ENCODE peak calls at places on chromosomes 12 and 14, in five cellular contexts. One of them, this sample, is unnamed. For H4K20me1, the result is how much of the 10 kb centered on the place peaks cover.

GRCh38 chr12:1162083-1162760 is 171.2 kb downstream of the ERC1 start:
- DNase-seq in neural progenitor cell: peak
- DNase-seq in OCI-LY7: no peak
- DNase-seq in HCT116: no peak
- DNase-seq in fibroblast of lung: no peak
- DNase-seq in this sample: no peak

GRCh38 chr12:106205208-106206069 is 42.4 kb downstream of the CKAP4 start:
- DNase-seq in neural progenitor cell: peak
- DNase-seq in OCI-LY7: no peak
- DNase-seq in HCT116: peak
- DNase-seq in fibroblast of lung: no peak
- DNase-seq in this sample: peak

GRCh38 chr12:130752692-130753230 is 36.7 kb upstream of the RIMBP2 start:
- DNase-seq in neural progenitor cell: peak
- DNase-seq in OCI-LY7: no peak
- DNase-seq in HCT116: no peak
- DNase-seq in fibroblast of lung: no peak
- DNase-seq in this sample: no peak

GRCh38 chr12:69490920-69491643 is 20.9 kb downstream of the FRS2 start:
- DNase-seq in neural progenitor cell: no peak
- DNase-seq in OCI-LY7: no peak
- DNase-seq in HCT116: no peak
- DNase-seq in fibroblast of lung: no peak
- DNase-seq in this sample: no peak

GRCh38 chr14:84225243-84225642 is 1304.7 kb upstream of the FLRT2 start:
- DNase-seq in neural progenitor cell: no peak
- DNase-seq in OCI-LY7: no peak
- DNase-seq in HCT116: no peak
- DNase-seq in fibroblast of lung: no peak
- DNase-seq in this sample: no peak

GRCh38 chr12:2179058-2179457 is 126.3 kb downstream of the CACNA1C start:
- DNase-seq in neural progenitor cell: no peak
- DNase-seq in OCI-LY7: no peak
- DNase-seq in HCT116: no peak
- DNase-seq in fibroblast of lung: no peak
- DNase-seq in this sample: no peak

GRCh38 chr14:30958555-30959407 is 66.7 kb upstream of the AP4S1 start:
- DNase-seq in neural progenitor cell: no peak
- DNase-seq in OCI-LY7: no peak
- DNase-seq in HCT116: no peak
- DNase-seq in fibroblast of lung: no peak
- DNase-seq in this sample: no peak

GRCh38 chr12:114682920-114683708 is 861 bp downstream of the TBX3 start:
- DNase-seq in neural progenitor cell: peak
- DNase-seq in OCI-LY7: no peak
- DNase-seq in HCT116: no peak
- DNase-seq in fibroblast of lung: no peak
- DNase-seq in this sample: peak

GRCh38 chr14:88248606-88249005 is 74.5 kb downstream of the KCNK10 start:
- DNase-seq in neural progenitor cell: no peak
- DNase-seq in OCI-LY7: no peak
- DNase-seq in HCT116: no peak
- DNase-seq in fibroblast of lung: peak
- DNase-seq in this sample: no peak

GRCh38 chr12:107145397-107145796 is 52.0 kb upstream of the CRY1 start:
- DNase-seq in neural progenitor cell: no peak
- DNase-seq in OCI-LY7: no peak
- DNase-seq in HCT116: no peak
- DNase-seq in fibroblast of lung: peak
- DNase-seq in this sample: peak

GRCh38 chr12:67630373-67631088 is 18.0 kb upstream of the DYRK2 start:
- DNase-seq in neural progenitor cell: peak
- DNase-seq in OCI-LY7: peak
- DNase-seq in HCT116: no peak
- DNase-seq in fibroblast of lung: peak
- DNase-seq in this sample: no peak

GRCh38 chr12:20601668-20602280 is 93.4 kb upstream of the SLCO1C1 start:
- DNase-seq in neural progenitor cell: peak
- DNase-seq in OCI-LY7: peak
- DNase-seq in HCT116: peak
- DNase-seq in fibroblast of lung: peak
- DNase-seq in this sample: no peak

GRCh38 chr12:87094356-87094755 is 838.2 kb upstream of the MGAT4C start:
- DNase-seq in neural progenitor cell: no peak
- DNase-seq in OCI-LY7: no peak
- DNase-seq in HCT116: no peak
- DNase-seq in fibroblast of lung: peak
- DNase-seq in this sample: no peak

GRCh38 chr12:121711925-121712461 is 559 bp upstream of the TMEM120B start:
- DNase-seq in neural progenitor cell: peak
- DNase-seq in OCI-LY7: peak
- DNase-seq in HCT116: no peak
- DNase-seq in fibroblast of lung: peak
- DNase-seq in this sample: no peak

GRCh38 chr14:26935733-26936132 is 337.9 kb upstream of the NOVA1 start:
- DNase-seq in neural progenitor cell: no peak
- DNase-seq in OCI-LY7: no peak
- DNase-seq in HCT116: no peak
- DNase-seq in fibroblast of lung: no peak
- DNase-seq in this sample: no peak

GRCh38 chr14:72907886-72908285 is 14.0 kb upstream of the DPF3 start:
- DNase-seq in neural progenitor cell: no peak
- DNase-seq in OCI-LY7: no peak
- DNase-seq in HCT116: no peak
- DNase-seq in fibroblast of lung: peak
- DNase-seq in this sample: peak

GRCh38 chr12:26691234-26691970 is 141.6 kb downstream of the ITPR2 start:
- DNase-seq in neural progenitor cell: peak
- DNase-seq in OCI-LY7: no peak
- DNase-seq in HCT116: peak
- DNase-seq in fibroblast of lung: peak
- DNase-seq in this sample: peak

GRCh38 chr12:92065018-92065499 is 80.6 kb downstream of the BTG1 start:
- DNase-seq in neural progenitor cell: no peak
- DNase-seq in OCI-LY7: peak
- DNase-seq in HCT116: no peak
- DNase-seq in fibroblast of lung: peak
- DNase-seq in this sample: no peak

GRCh38 chr14:83638725-83639124 is 1891.2 kb upstream of the FLRT2 start:
- DNase-seq in neural progenitor cell: no peak
- DNase-seq in OCI-LY7: no peak
- DNase-seq in HCT116: no peak
- DNase-seq in fibroblast of lung: no peak
- DNase-seq in this sample: no peak

GRCh38 chr14:72577521-72577920 is 316.4 kb downstream of the DPF3 start:
- DNase-seq in neural progenitor cell: no peak
- DNase-seq in OCI-LY7: no peak
- DNase-seq in HCT116: no peak
- DNase-seq in fibroblast of lung: no peak
- DNase-seq in this sample: no peak

GRCh38 chr12:26831959-26832816 is 806 bp downstream of the ITPR2 start:
- DNase-seq in neural progenitor cell: peak
- DNase-seq in OCI-LY7: peak
- DNase-seq in HCT116: peak
- DNase-seq in fibroblast of lung: peak
- DNase-seq in this sample: peak

GRCh38 chr12:66403746-66404145 is 101.5 kb downstream of the HELB start:
- DNase-seq in neural progenitor cell: no peak
- DNase-seq in OCI-LY7: peak
- DNase-seq in HCT116: no peak
- DNase-seq in fibroblast of lung: no peak
- DNase-seq in this sample: peak

GRCh38 chr14:104075530-104076151 is 9.9 kb upstream of the ASPG start:
- DNase-seq in neural progenitor cell: no peak
- DNase-seq in OCI-LY7: peak
- DNase-seq in HCT116: no peak
- DNase-seq in fibroblast of lung: no peak
- DNase-seq in this sample: no peak

GRCh38 chr12:51907864-51908425 is 641 bp downstream of the ACVRL1 start:
- DNase-seq in neural progenitor cell: no peak
- DNase-seq in OCI-LY7: no peak
- DNase-seq in HCT116: no peak
- DNase-seq in fibroblast of lung: no peak
- DNase-seq in this sample: no peak

GRCh38 chr14:102554835-102555819 is 37.3 kb upstream of the RCOR1 start:
- DNase-seq in neural progenitor cell: peak
- DNase-seq in OCI-LY7: no peak
- DNase-seq in HCT116: no peak
- DNase-seq in fibroblast of lung: peak
- DNase-seq in this sample: no peak

GRCh38 chr12:32559434-32559833 is 119.7 kb upstream of the DNM1L start:
- DNase-seq in neural progenitor cell: no peak
- DNase-seq in OCI-LY7: no peak
- DNase-seq in HCT116: no peak
- DNase-seq in fibroblast of lung: no peak
- DNase-seq in this sample: no peak

GRCh38 chr14:102181187-102181586 is 41.5 kb downstream of the WDR20 start:
- DNase-seq in neural progenitor cell: no peak
- DNase-seq in OCI-LY7: no peak
- DNase-seq in HCT116: no peak
- DNase-seq in fibroblast of lung: no peak
- DNase-seq in this sample: no peak

GRCh38 chr14:68512088-68512487 is 280.8 kb downstream of the ZFP36L1 start:
- DNase-seq in neural progenitor cell: no peak
- DNase-seq in OCI-LY7: no peak
- DNase-seq in HCT116: no peak
- DNase-seq in fibroblast of lung: peak
- DNase-seq in this sample: no peak

GRCh38 chr14:53441789-53442188 is 288.7 kb upstream of the DDHD1 start:
- DNase-seq in neural progenitor cell: no peak
- DNase-seq in OCI-LY7: no peak
- DNase-seq in HCT116: no peak
- DNase-seq in fibroblast of lung: no peak
- DNase-seq in this sample: no peak

GRCh38 chr14:101843665-101844064 is 82.2 kb downstream of the PPP2R5C start:
- DNase-seq in neural progenitor cell: no peak
- DNase-seq in OCI-LY7: peak
- DNase-seq in HCT116: no peak
- DNase-seq in fibroblast of lung: no peak
- DNase-seq in this sample: no peak

GRCh38 chr12:16437926-16438325 is 90.5 kb downstream of the MGST1 start:
- DNase-seq in neural progenitor cell: no peak
- DNase-seq in OCI-LY7: no peak
- DNase-seq in HCT116: no peak
- DNase-seq in fibroblast of lung: no peak
- DNase-seq in this sample: no peak

GRCh38 chr12:18706798-18707197 is 31.0 kb downstream of the PLCZ1 start:
- DNase-seq in neural progenitor cell: no peak
- DNase-seq in OCI-LY7: no peak
- DNase-seq in HCT116: no peak
- DNase-seq in fibroblast of lung: peak
- DNase-seq in this sample: no peak

GRCh38 chr14:39232554-39233415 is 930 bp upstream of the MIA2 start:
- DNase-seq in neural progenitor cell: no peak
- DNase-seq in OCI-LY7: no peak
- DNase-seq in HCT116: no peak
- DNase-seq in fibroblast of lung: peak
- DNase-seq in this sample: peak

GRCh38 chr12:64147011-64147671 is 75.0 kb downstream of the KICS2 start:
- DNase-seq in neural progenitor cell: no peak
- DNase-seq in OCI-LY7: no peak
- DNase-seq in HCT116: no peak
- DNase-seq in fibroblast of lung: no peak
- DNase-seq in this sample: no peak

GRCh38 chr14:40099316-40099715 is 667.1 kb upstream of the FBXO33 start:
- DNase-seq in neural progenitor cell: no peak
- DNase-seq in OCI-LY7: no peak
- DNase-seq in HCT116: no peak
- DNase-seq in fibroblast of lung: no peak
- DNase-seq in this sample: no peak

GRCh38 chr12:70227911-70228310 is 15.3 kb upstream of the CNOT2 start:
- DNase-seq in neural progenitor cell: no peak
- DNase-seq in OCI-LY7: no peak
- DNase-seq in HCT116: no peak
- DNase-seq in fibroblast of lung: no peak
- DNase-seq in this sample: no peak

GRCh38 chr14:103803661-103804060 is 43.7 kb downstream of the PPP1R13B start:
- DNase-seq in neural progenitor cell: no peak
- DNase-seq in OCI-LY7: no peak
- DNase-seq in HCT116: no peak
- DNase-seq in fibroblast of lung: peak
- DNase-seq in this sample: peak

GRCh38 chr12:96036765-96037455 is 1.5 kb upstream of the LTA4H start:
- DNase-seq in neural progenitor cell: no peak
- DNase-seq in OCI-LY7: no peak
- DNase-seq in HCT116: no peak
- DNase-seq in fibroblast of lung: peak
- DNase-seq in this sample: peak
- H4K20me1 ChIP-seq in neural progenitor cell: under half
- H4K20me1 ChIP-seq in OCI-LY7: under half
- H4K20me1 ChIP-seq in HCT116: under half
- H4K20me1 ChIP-seq in fibroblast of lung: under half
- H4K20me1 ChIP-seq in this sample: under half

GRCh38 chr14:95499354-95499750 is 17.1 kb downstream of the SYNE3 start:
- DNase-seq in neural progenitor cell: no peak
- DNase-seq in OCI-LY7: no peak
- DNase-seq in HCT116: no peak
- DNase-seq in fibroblast of lung: no peak
- DNase-seq in this sample: no peak
- H4K20me1 ChIP-seq in neural progenitor cell: under half
- H4K20me1 ChIP-seq in OCI-LY7: under half
- H4K20me1 ChIP-seq in HCT116: under half
- H4K20me1 ChIP-seq in fibroblast of lung: under half
- H4K20me1 ChIP-seq in this sample: under half

GRCh38 chr12:53966385-53967133 is 6.4 kb upstream of the HOXC11 start:
- DNase-seq in neural progenitor cell: no peak
- DNase-seq in OCI-LY7: no peak
- DNase-seq in HCT116: no peak
- DNase-seq in fibroblast of lung: no peak
- DNase-seq in this sample: no peak
- H4K20me1 ChIP-seq in neural progenitor cell: half or more
- H4K20me1 ChIP-seq in OCI-LY7: under half
- H4K20me1 ChIP-seq in HCT116: under half
- H4K20me1 ChIP-seq in fibroblast of lung: under half
- H4K20me1 ChIP-seq in this sample: under half

GRCh38 chr12:53478865-53479264 is 20.4 kb downstream of the MAP3K12 start:
- DNase-seq in neural progenitor cell: no peak
- DNase-seq in OCI-LY7: no peak
- DNase-seq in HCT116: no peak
- DNase-seq in fibroblast of lung: no peak
- DNase-seq in this sample: no peak
- H4K20me1 ChIP-seq in neural progenitor cell: half or more
- H4K20me1 ChIP-seq in OCI-LY7: under half
- H4K20me1 ChIP-seq in HCT116: half or more
- H4K20me1 ChIP-seq in fibroblast of lung: under half
- H4K20me1 ChIP-seq in this sample: under half